ENCODE peak calls at places on chromosomes 3 and 15, in four cellular contexts. One of them, this sample, is unnamed.

GRCh38 chr3:180870008-180870733 is 42.3 kb upstream of the FXR1 start:
- DNase-seq in HEK293T: no peak
- DNase-seq in HepG2: no peak
- DNase-seq in GM12878: no peak
- DNase-seq in this sample: peak; percentile 13

GRCh38 chr3:99323940-99324339 is 314.5 kb upstream of the COL8A1 start:
- DNase-seq in HEK293T: no peak
- DNase-seq in HepG2: no peak
- DNase-seq in GM12878: no peak
- DNase-seq in this sample: no peak

GRCh38 chr3:42741796-42742195 is 31.3 kb downstream of the CCDC13 start:
- DNase-seq in HEK293T: no peak
- DNase-seq in HepG2: no peak
- DNase-seq in GM12878: no peak
- DNase-seq in this sample: no peak

GRCh38 chr15:100785181-100786138 is 94.2 kb upstream of the ALDH1A3 start:
- DNase-seq in HEK293T: no peak
- DNase-seq in HepG2: no peak
- DNase-seq in GM12878: peak; percentile 11
- DNase-seq in this sample: no peak

GRCh38 chr3:30970183-30970582 is 75.7 kb upstream of the GADL1 start:
- DNase-seq in HEK293T: no peak
- DNase-seq in HepG2: peak; percentile 4
- DNase-seq in GM12878: no peak
- DNase-seq in this sample: no peak

GRCh38 chr15:95687686-95688085 is 642.8 kb upstream of the NR2F2 start:
- DNase-seq in HEK293T: no peak
- DNase-seq in HepG2: no peak
- DNase-seq in GM12878: no peak
- DNase-seq in this sample: no peak

GRCh38 chr15:90101130-90101968 is 919 bp downstream of the IDH2 start:
- DNase-seq in HEK293T: no peak
- DNase-seq in HepG2: no peak
- DNase-seq in GM12878: no peak
- DNase-seq in this sample: peak; percentile 38

GRCh38 chr3:167095976-167096375 is 284.1 kb downstream of the ZBBX start:
- DNase-seq in HEK293T: no peak
- DNase-seq in HepG2: no peak
- DNase-seq in GM12878: no peak
- DNase-seq in this sample: no peak

GRCh38 chr15:81789403-81789802 is 256.4 kb downstream of the MEX3B start:
- DNase-seq in HEK293T: no peak
- DNase-seq in HepG2: no peak
- DNase-seq in GM12878: no peak
- DNase-seq in this sample: no peak

GRCh38 chr3:113212155-113212844 is 943 bp downstream of the BOC start:
- DNase-seq in HEK293T: no peak
- DNase-seq in HepG2: no peak
- DNase-seq in GM12878: no peak
- DNase-seq in this sample: no peak

GRCh38 chr15:74220475-74221248 is 15.5 kb upstream of the CCDC33 start:
- DNase-seq in HEK293T: no peak
- DNase-seq in HepG2: no peak
- DNase-seq in GM12878: no peak
- DNase-seq in this sample: no peak

GRCh38 chr3:188299068-188299467 is 145.1 kb downstream of the LPP start:
- DNase-seq in HEK293T: no peak
- DNase-seq in HepG2: no peak
- DNase-seq in GM12878: no peak
- DNase-seq in this sample: no peak

GRCh38 chr3:121989943-121990342 is 32.1 kb downstream of the ILDR1 start:
- DNase-seq in HEK293T: no peak
- DNase-seq in HepG2: no peak
- DNase-seq in GM12878: no peak
- DNase-seq in this sample: no peak

GRCh38 chr3:173789530-173789929 is 392.0 kb downstream of the NLGN1 start:
- DNase-seq in HEK293T: no peak
- DNase-seq in HepG2: no peak
- DNase-seq in GM12878: no peak
- DNase-seq in this sample: no peak

GRCh38 chr3:163779396-163780344 is 1298.6 kb downstream of the SI start:
- DNase-seq in HEK293T: no peak
- DNase-seq in HepG2: peak; percentile 69
- DNase-seq in GM12878: no peak
- DNase-seq in this sample: no peak

GRCh38 chr3:138438896-138439295 is 4.5 kb downstream of the ESYT3 start:
- DNase-seq in HEK293T: no peak
- DNase-seq in HepG2: no peak
- DNase-seq in GM12878: no peak
- DNase-seq in this sample: no peak

GRCh38 chr15:58583171-58583908 is 151.5 kb downstream of the LIPC start:
- DNase-seq in HEK293T: no peak
- DNase-seq in HepG2: no peak
- DNase-seq in GM12878: no peak
- DNase-seq in this sample: no peak

GRCh38 chr15:72491768-72492167 is 17.6 kb downstream of the ARIH1 start:
- DNase-seq in HEK293T: no peak
- DNase-seq in HepG2: no peak
- DNase-seq in GM12878: no peak
- DNase-seq in this sample: no peak

GRCh38 chr3:38657369-38657768 is 7.9 kb upstream of the SCN5A start:
- DNase-seq in HEK293T: no peak
- DNase-seq in HepG2: no peak
- DNase-seq in GM12878: no peak
- DNase-seq in this sample: no peak

GRCh38 chr3:133934073-133934970 is 38.6 kb upstream of the RAB6B start:
- DNase-seq in HEK293T: no peak
- DNase-seq in HepG2: no peak
- DNase-seq in GM12878: no peak
- DNase-seq in this sample: no peak

GRCh38 chr3:178083906-178084823 is 452.1 kb upstream of the KCNMB2 start:
- DNase-seq in HEK293T: no peak
- DNase-seq in HepG2: peak; percentile 10
- DNase-seq in GM12878: no peak
- DNase-seq in this sample: peak; percentile 33

GRCh38 chr3:160697628-160698382 is 20.8 kb downstream of the ARL14 start:
- DNase-seq in HEK293T: peak; percentile 20
- DNase-seq in HepG2: no peak
- DNase-seq in GM12878: no peak
- DNase-seq in this sample: no peak

GRCh38 chr3:122101646-122102045 is 46.5 kb downstream of the CD86 start:
- DNase-seq in HEK293T: peak; percentile 41
- DNase-seq in HepG2: peak; percentile 56
- DNase-seq in GM12878: peak; percentile 92
- DNase-seq in this sample: peak; percentile 24

GRCh38 chr15:24729760-24730159 is 54.2 kb downstream of the NPAP1 start:
- DNase-seq in HEK293T: no peak
- DNase-seq in HepG2: no peak
- DNase-seq in GM12878: no peak
- DNase-seq in this sample: no peak

GRCh38 chr3:140573011-140573410 is 104.9 kb upstream of the TRIM42 start:
- DNase-seq in HEK293T: no peak
- DNase-seq in HepG2: no peak
- DNase-seq in GM12878: no peak
- DNase-seq in this sample: no peak

GRCh38 chr3:23712656-23713559 is 92.8 kb upstream of the UBE2E1 start:
- DNase-seq in HEK293T: no peak
- DNase-seq in HepG2: no peak
- DNase-seq in GM12878: no peak
- DNase-seq in this sample: no peak

GRCh38 chr3:29281265-29282228 is 676 bp downstream of the RBMS3 start:
- DNase-seq in HEK293T: no peak
- DNase-seq in HepG2: no peak
- DNase-seq in GM12878: peak; percentile 63
- DNase-seq in this sample: no peak

GRCh38 chr3:113585720-113586119 is 53.4 kb downstream of the SIDT1 start:
- DNase-seq in HEK293T: no peak
- DNase-seq in HepG2: no peak
- DNase-seq in GM12878: no peak
- DNase-seq in this sample: no peak

GRCh38 chr3:55300701-55301100 is 186.4 kb downstream of the WNT5A start:
- DNase-seq in HEK293T: no peak
- DNase-seq in HepG2: no peak
- DNase-seq in GM12878: no peak
- DNase-seq in this sample: no peak

GRCh38 chr3:186651678-186652215 is 11.5 kb downstream of the FETUB start:
- DNase-seq in HEK293T: no peak
- DNase-seq in HepG2: no peak
- DNase-seq in GM12878: no peak
- DNase-seq in this sample: no peak

GRCh38 chr15:67013696-67014095 is 51.7 kb upstream of the SMAD3 start:
- DNase-seq in HEK293T: no peak
- DNase-seq in HepG2: no peak
- DNase-seq in GM12878: no peak
- DNase-seq in this sample: no peak

GRCh38 chr15:48937886-48938285 is 25.8 kb downstream of the SHC4 start:
- DNase-seq in HEK293T: no peak
- DNase-seq in HepG2: no peak
- DNase-seq in GM12878: no peak
- DNase-seq in this sample: no peak

GRCh38 chr15:70584838-70585706 is 178.3 kb downstream of the UACA start:
- DNase-seq in HEK293T: peak; percentile 83
- DNase-seq in HepG2: peak; percentile 84
- DNase-seq in GM12878: no peak
- DNase-seq in this sample: no peak

GRCh38 chr3:159322322-159322939 is 520.6 kb downstream of the MFSD1 start:
- DNase-seq in HEK293T: peak; percentile 76
- DNase-seq in HepG2: peak; percentile 7
- DNase-seq in GM12878: no peak
- DNase-seq in this sample: peak; percentile 29
- TF ChIP-seq TARDBP in HEK293T: no peak
- TF ChIP-seq TARDBP in HepG2: no peak
- TF ChIP-seq TARDBP in GM12878: no peak
- TF ChIP-seq TARDBP in this sample: no peak

DNA sequence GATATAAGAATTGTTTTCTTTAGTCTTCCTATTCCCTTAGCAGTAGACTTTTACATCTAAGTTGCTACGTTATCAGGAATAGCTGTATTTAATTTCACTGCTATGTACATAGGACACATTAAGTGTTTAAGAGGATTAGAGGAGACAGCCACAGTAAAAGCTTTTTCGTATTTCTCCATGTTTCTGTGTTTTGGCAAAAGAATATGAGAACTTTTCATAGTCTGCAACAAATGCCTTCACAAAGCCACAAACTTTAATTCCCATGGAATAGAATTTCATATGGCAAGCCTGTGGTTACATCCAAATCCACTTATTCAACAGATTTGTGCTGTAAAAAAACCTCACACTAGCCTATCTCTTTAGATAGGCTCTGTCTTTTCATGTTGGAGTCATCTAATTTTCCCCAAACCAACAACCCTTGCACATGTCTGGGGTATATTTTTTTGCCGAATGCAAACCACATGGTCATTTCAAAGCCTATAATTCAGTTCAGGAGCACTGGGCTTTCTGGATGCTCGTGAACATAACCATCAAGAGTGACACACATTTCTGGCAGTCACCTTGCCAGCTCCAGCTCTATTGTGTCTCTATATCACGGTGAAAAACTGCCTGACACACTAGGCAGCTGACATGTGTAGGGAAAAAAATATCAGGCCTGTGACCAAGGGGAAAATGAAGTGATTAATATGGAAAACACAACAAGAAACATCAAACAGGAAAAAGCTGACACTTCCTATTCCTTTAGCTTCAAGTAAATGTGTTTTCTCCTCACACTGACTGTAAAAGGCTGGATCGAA is 19.2 kb downstream of the PLD1 start:
- DNase-seq in HEK293T: no peak
- DNase-seq in HepG2: no peak
- DNase-seq in GM12878: no peak
- DNase-seq in this sample: no peak
- TF ChIP-seq TARDBP in HEK293T: no peak
- TF ChIP-seq TARDBP in HepG2: no peak
- TF ChIP-seq TARDBP in GM12878: no peak
- TF ChIP-seq TARDBP in this sample: no peak

DNA sequence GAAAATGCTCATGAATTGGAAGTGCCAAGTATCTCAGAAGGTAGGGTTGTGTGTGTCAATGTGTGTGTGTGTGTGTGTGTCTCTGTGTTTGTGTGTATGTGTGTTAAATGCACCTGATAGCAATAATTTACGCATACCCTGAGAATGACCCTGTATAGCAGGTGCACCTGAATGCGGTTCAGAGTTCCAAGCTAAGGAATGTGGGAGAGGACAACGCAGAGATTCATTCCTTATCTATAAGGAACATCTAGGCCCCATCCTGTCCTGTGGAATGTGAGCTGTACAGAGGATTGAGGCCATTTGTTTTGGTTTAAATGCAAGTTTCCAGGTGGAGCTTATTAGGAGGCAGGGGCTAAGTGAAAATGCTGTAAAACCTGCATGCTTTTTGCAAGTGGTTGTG is 49.1 kb upstream of the NEDD4 start:
- DNase-seq in HEK293T: no peak
- DNase-seq in HepG2: peak; percentile 78
- DNase-seq in GM12878: no peak
- DNase-seq in this sample: no peak
- TF ChIP-seq TARDBP in HEK293T: no peak
- TF ChIP-seq TARDBP in HepG2: no peak
- TF ChIP-seq TARDBP in GM12878: no peak
- TF ChIP-seq TARDBP in this sample: no peak

GRCh38 chr3:129277829-129278271 is 820 bp upstream of the HMCES start:
- DNase-seq in HEK293T: peak; percentile 14
- DNase-seq in HepG2: no peak
- DNase-seq in GM12878: no peak
- DNase-seq in this sample: no peak
- TF ChIP-seq TARDBP in HEK293T: no peak
- TF ChIP-seq TARDBP in HepG2: no peak
- TF ChIP-seq TARDBP in GM12878: no peak
- TF ChIP-seq TARDBP in this sample: no peak

This sample was measured in K562.